ENCODE peak calls at places on chromosomes 5 and 9, in ten cellular contexts. Y, Z, M, V, E, G, F, K, L and O are unnamed samples.

GRCh38 chr9:93085676-93086075 is 10.3 kb upstream of the CARD19 start:
- DNase-seq in F (no peak), V (no peak), Y (peak), K (no peak), Z (no peak), L (no peak), E (peak), M (peak), G (no peak), O (no peak)

GRCh38 chr9:19239955-19240354 is 9.5 kb downstream of the DENND4C start:
- DNase-seq in E (no peak), Z (peak), V (peak), G (no peak), F (no peak), Y (no peak), M (no peak), K (no peak), L (no peak), O (no peak)

GRCh38 chr9:83144492-83144891 is 81.5 kb upstream of the RASEF start:
- DNase-seq in Z (no peak), Y (no peak), L (no peak), M (no peak), K (no peak), F (no peak), G (no peak), E (no peak), V (no peak), O (no peak)

GRCh38 chr9:33446507-33447403 is 638 bp downstream of the AQP3 start:
- DNase-seq in E (peak), K (peak), V (peak), Z (peak), L (peak), G (peak), F (peak), M (peak), Y (peak), O (peak)

GRCh38 chr5:78698218-78698751 is 49.7 kb upstream of the LHFPL2 start:
- DNase-seq in Z (no peak), V (peak), E (peak), F (no peak), M (no peak), G (no peak), K (no peak), L (peak), Y (no peak), O (no peak)

GRCh38 chr5:151496041-151496484 is 48.7 kb downstream of the SLC36A1 start:
- DNase-seq in V (peak), E (no peak), F (no peak), L (no peak), Y (no peak), M (no peak), K (no peak), Z (no peak), G (no peak), O (no peak)

GRCh38 chr9:8727191-8727590 is 927.6 kb upstream of the DMAC1 start:
- DNase-seq in E (no peak), Y (no peak), Z (no peak), G (no peak), K (no peak), M (no peak), L (no peak), F (no peak), V (no peak), O (no peak)

GRCh38 chr9:129213551-129213950 is 35.5 kb upstream of the IER5L start:
- DNase-seq in Z (no peak), G (no peak), E (no peak), K (no peak), M (no peak), F (no peak), Y (no peak), L (no peak), V (no peak), O (no peak)

GRCh38 chr5:35771321-35771720 is 85.4 kb upstream of the IL7R start:
- DNase-seq in V (peak), L (no peak), Z (no peak), E (no peak), F (no peak), Y (no peak), K (no peak), M (no peak), G (no peak), O (no peak)

DNA sequence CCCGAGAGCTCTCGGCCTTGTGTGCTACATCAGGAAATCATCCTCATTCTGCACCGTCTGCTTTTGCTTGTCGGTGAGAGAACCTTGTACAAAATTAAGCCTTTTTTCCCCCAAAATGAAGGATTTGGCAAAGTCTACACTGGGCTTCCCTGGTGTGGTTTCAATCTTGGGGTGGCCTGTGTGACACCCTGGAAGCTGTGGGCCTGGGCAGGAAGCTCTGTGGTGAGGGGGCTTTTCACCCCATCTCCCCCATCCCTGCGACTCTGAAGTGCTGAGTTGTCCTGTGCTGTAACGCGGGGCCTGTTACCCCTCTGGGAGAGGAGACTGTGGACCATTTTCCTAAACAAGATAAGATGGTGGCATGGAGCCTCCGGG is 55.4 kb downstream of the AHRR start:
- DNase-seq in F (no peak), L (no peak), Z (no peak), K (no peak), G (peak), E (no peak), Y (no peak), V (no peak), M (no peak), O (no peak)
- TF ChIP-seq POLR2A in F (no peak), L (no peak), Z (no peak), K (no peak), G (no peak), E (no peak), Y (no peak), V (no peak), M (no peak), O (no peak)

GRCh38 chr5:30039379-30039778 is 1154.1 kb upstream of the CDH6 start:
- DNase-seq in Y (no peak), L (no peak), K (no peak), M (no peak), V (no peak), Z (no peak), G (no peak), E (no peak), F (no peak), O (no peak)
- H3K27ac ChIP-seq in Y (no peak), L (no peak), K (no peak), M (no peak), V (no peak), Z (no peak), G (no peak), E (no peak), F (no peak), O (no peak)

DNA sequence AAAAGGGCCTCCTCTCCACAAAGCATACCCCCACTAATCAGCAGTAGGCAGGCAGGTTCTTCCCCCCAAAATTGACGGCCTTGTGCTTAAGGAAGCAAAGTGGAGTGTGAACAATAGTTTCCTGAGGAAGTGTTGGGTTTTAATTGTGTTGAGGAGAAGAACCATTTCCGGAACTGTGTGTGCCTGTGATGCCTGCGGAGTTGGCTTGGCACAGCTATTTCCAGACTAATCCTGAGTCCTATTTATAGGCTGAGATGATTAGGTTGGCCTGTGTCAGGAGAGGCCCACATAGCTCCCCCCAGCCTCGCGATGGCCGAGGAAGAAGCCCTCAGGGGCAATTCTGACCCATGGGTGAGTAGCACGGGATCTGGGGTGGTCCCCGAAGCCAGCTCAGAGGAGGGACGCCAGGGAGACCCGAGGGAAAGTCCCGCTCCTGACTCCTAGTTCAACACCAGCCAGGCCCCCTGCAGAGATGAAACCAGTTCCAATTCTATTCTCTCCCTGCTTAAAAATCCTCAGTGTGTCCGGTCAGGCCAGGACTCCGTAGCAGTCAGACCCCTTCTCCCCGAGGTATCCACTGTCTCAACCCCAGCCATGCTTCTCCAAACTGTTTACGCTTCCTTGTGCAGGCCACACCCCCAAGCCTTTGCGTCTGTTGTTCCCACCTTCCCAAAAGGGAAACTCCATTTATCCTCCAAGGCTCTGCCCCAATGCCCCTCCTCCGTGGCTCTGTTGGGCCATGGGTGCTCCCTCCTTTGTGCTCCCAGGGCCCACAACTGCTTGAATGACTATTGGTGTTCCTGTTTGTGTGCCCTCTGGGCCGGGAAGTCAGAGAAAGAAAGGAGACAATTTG is 18.1 kb downstream of the GSN start:
- DNase-seq in Y (peak), V (peak), E (peak), F (peak), M (peak), L (peak), G (peak), K (no peak), Z (no peak), O (peak)
- TF ChIP-seq POLR2A in Y (no peak), V (no peak), E (peak), F (no peak), M (peak), L (no peak), G (peak), K (no peak), Z (no peak), O (peak)

GRCh38 chr9:3331801-3332200 is 194.0 kb downstream of the RFX3 start:
- DNase-seq in G (no peak), F (no peak), M (no peak), L (no peak), V (no peak), Z (peak), E (no peak), Y (peak), K (no peak), O (no peak)

GRCh38 chr9:3332802-3333201 is 193.0 kb downstream of the RFX3 start:
- DNase-seq in Z (no peak), M (no peak), F (no peak), Y (no peak), K (no peak), L (no peak), V (no peak), E (no peak), G (no peak), O (no peak)

GRCh38 chr9:3336951-3337350 is 188.8 kb downstream of the RFX3 start:
- DNase-seq in Z (no peak), G (no peak), V (no peak), L (no peak), Y (no peak), K (no peak), M (no peak), E (no peak), F (no peak), O (no peak)

GRCh38 chr9:3342159-3342777 is 183.5 kb downstream of the RFX3 start:
- DNase-seq in F (no peak), Z (no peak), V (peak), K (no peak), E (no peak), G (no peak), L (no peak), M (no peak), Y (no peak), O (no peak)

DNA sequence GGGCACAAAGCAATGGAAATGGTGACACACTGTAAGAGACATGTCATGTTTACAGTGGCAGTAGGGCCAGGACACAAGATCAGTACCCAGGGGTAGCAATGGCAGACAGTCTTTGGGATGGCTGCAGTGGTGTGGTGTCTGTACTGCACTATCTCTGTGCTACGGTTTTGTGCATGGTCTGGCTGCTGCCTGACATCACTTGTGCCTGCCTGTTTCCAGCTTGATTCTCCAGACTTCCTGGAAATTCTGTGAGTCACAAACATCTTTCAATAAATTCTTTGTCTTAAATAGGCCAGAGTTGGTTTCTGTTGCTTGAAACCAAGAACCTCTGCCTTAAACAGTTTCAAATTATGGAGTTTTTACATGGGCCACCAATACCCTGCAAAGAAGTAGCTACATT is 188.3 kb downstream of the RFX3 start:
- DNase-seq in K (no peak), M (no peak), Z (no peak), Y (no peak), F (no peak), L (peak), E (no peak), G (no peak), V (peak), O (peak)
- H3K27ac ChIP-seq in K (no peak), M (no peak), Z (no peak), Y (no peak), F (no peak), L (peak), E (no peak), G (no peak), V (peak), O (no peak)

GRCh38 chr5:115625579-115626443 is at the start of gene TMED7:
- DNase-seq in F (peak), K (peak), G (peak), L (peak), E (peak), Y (peak), V (peak), Z (peak), M (peak), O (peak)
- TF ChIP-seq POLR2A in F (peak), K (peak), G (peak), L (peak), E (peak), Y (peak), V (peak), Z (peak), M (peak), O (peak)

GRCh38 chr9:138048184-138048583 is 170.6 kb downstream of the CACNA1B start:
- DNase-seq in Z (no peak), E (no peak), M (no peak), L (peak), F (no peak), V (no peak), G (no peak), Y (no peak), K (no peak), O (peak)
- H3K27ac ChIP-seq in Z (no peak), E (no peak), M (no peak), L (no peak), F (no peak), V (no peak), G (no peak), Y (no peak), K (no peak), O (no peak)

GRCh38 chr5:96661841-96662724 is at the start of gene CAST:
- DNase-seq in L (peak), F (peak), K (peak), M (peak), Z (peak), V (peak), Y (peak), G (peak), E (peak), O (peak)
- TF ChIP-seq POLR2A in L (no peak), F (no peak), K (peak), M (no peak), Z (peak), V (no peak), Y (no peak), G (peak), E (peak), O (peak)

GRCh38 chr5:74167930-74168315 is 472.6 kb downstream of the ENC1 start:
- DNase-seq in Z (no peak), V (no peak), M (no peak), L (no peak), E (no peak), K (no peak), G (peak), Y (no peak), F (no peak), O (no peak)
- H3K27ac ChIP-seq in Z (no peak), V (no peak), M (no peak), L (no peak), E (peak), K (no peak), G (peak), Y (no peak), F (no peak), O (no peak)